ENCODE peak calls at places on chromosome 13, in four cellular contexts. O, K, C and H are unnamed samples.

GRCh38 chr13:63024458-63024857 is 1608.8 kb upstream of the PCDH20 start:
- DNase-seq in O (peak), K (no peak), C (no peak), H (no peak)

GRCh38 chr13:25249001-25249543 is 38.2 kb downstream of the MTMR6 start:
- DNase-seq in O (peak), K (no peak), C (peak), H (peak)

GRCh38 chr13:66618702-66619101 is 611.4 kb downstream of the PCDH9 start:
- DNase-seq in O (peak), K (no peak), C (no peak), H (peak)

GRCh38 chr13:96000069-96000468 is 53.1 kb downstream of the UGGT2 start:
- DNase-seq in O (no peak), K (no peak), C (no peak), H (no peak)

GRCh38 chr13:111298214-111298975 is 22.0 kb upstream of the TEX29 start:
- DNase-seq in O (no peak), K (no peak), C (no peak), H (no peak)

GRCh38 chr13:28714651-28715050 is 4.1 kb downstream of the SLC46A3 start:
- DNase-seq in O (no peak), K (no peak), C (no peak), H (no peak)

GRCh38 chr13:29162638-29163037 is 342.5 kb downstream of the MTUS2 start:
- DNase-seq in O (no peak), K (no peak), C (no peak), H (peak)

GRCh38 chr13:46202188-46202795 is 9.4 kb upstream of the LRRC63 start:
- DNase-seq in O (no peak), K (no peak), C (no peak), H (no peak)

GRCh38 chr13:40993119-40993518 is 26.0 kb downstream of the ELF1 start:
- DNase-seq in O (no peak), K (peak), C (no peak), H (peak)

GRCh38 chr13:80901111-80902014 is 560.4 kb upstream of the SPRY2 start:
- DNase-seq in O (no peak), K (no peak), C (no peak), H (peak)

GRCh38 chr13:30711375-30711774 is 24.0 kb upstream of the ALOX5AP start:
- DNase-seq in O (peak), K (no peak), C (no peak), H (peak)

GRCh38 chr13:39362652-39363390 is 240.2 kb downstream of the LHFPL6 start:
- DNase-seq in O (peak), K (no peak), C (no peak), H (no peak)

GRCh38 chr13:77536358-77536757 is 852 bp downstream of the SCEL start:
- DNase-seq in O (no peak), K (no peak), C (no peak), H (no peak)

GRCh38 chr13:39767791-39768564 is 112.5 kb downstream of the COG6 start:
- DNase-seq in O (no peak), K (peak), C (no peak), H (no peak)

GRCh38 chr13:113091891-113092775 is 13.5 kb upstream of the F7 start:
- DNase-seq in O (no peak), K (no peak), C (no peak), H (no peak)

GRCh38 chr13:40586886-40587285 is 79.6 kb downstream of the FOXO1 start:
- DNase-seq in O (no peak), K (no peak), C (no peak), H (peak)

GRCh38 chr13:89401209-89401810 is 1730.1 kb downstream of the SLITRK5 start:
- DNase-seq in O (peak), K (no peak), C (no peak), H (peak)

GRCh38 chr13:61608138-61608537 is 192.5 kb upstream of the PCDH20 start:
- DNase-seq in O (no peak), K (no peak), C (no peak), H (no peak)

GRCh38 chr13:67421475-67421874 is 191.3 kb upstream of the PCDH9 start:
- DNase-seq in O (no peak), K (no peak), C (no peak), H (no peak)

GRCh38 chr13:89748716-89749115 is 1598.8 kb upstream of the MIR17HG start:
- DNase-seq in O (no peak), K (no peak), C (no peak), H (no peak)

GRCh38 chr13:31043891-31044657 is 111.6 kb downstream of the TEX26 start:
- DNase-seq in O (peak), K (peak), C (peak), H (peak)

GRCh38 chr13:20997301-20998061 is 63.9 kb downstream of the LATS2 start:
- DNase-seq in O (peak), K (no peak), C (no peak), H (peak)

GRCh38 chr13:35727881-35728280 is 251.4 kb upstream of the MAB21L1 start:
- DNase-seq in O (no peak), K (no peak), C (no peak), H (no peak)

GRCh38 chr13:93522486-93522885 is 295.9 kb downstream of the GPC6 start:
- DNase-seq in O (peak), K (no peak), C (no peak), H (no peak)

GRCh38 chr13:78609464-78610205 is 6.3 kb upstream of the POU4F1 start:
- DNase-seq in O (no peak), K (no peak), C (no peak), H (no peak)

DNA sequence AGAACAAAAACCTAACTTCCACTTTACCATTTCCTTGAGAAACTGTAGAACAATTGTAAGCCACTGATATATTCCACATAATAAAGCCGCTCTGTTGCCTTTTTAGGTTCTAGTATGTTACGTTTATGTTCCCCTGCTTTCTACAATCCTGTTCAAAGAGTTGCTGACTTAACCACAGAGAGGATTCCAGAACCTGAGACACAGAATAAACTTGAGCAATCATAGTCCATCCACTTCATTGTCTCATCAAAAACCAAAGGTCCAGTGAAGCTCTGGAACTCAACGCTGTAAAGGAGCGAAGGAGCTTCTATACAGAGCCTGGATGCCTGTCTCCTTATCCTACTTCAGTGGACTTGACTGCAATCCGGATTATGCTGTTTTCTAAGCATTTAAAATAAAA is 4.6 kb downstream of the STARD13 start:
- DNase-seq in O (peak), K (no peak), C (no peak), H (peak)
- H3K4me3 ChIP-seq in O (no peak), K (no peak), C (no peak), H (no peak)

GRCh38 chr13:108919036-108919907 is 289.9 kb downstream of the MYO16 start:
- DNase-seq in O (peak), K (no peak), C (no peak), H (peak)

GRCh38 chr13:108915095-108915633 is 285.8 kb downstream of the MYO16 start:
- DNase-seq in O (peak), K (no peak), C (peak), H (peak)

GRCh38 chr13:108917581-108917980 is 288.2 kb downstream of the MYO16 start:
- DNase-seq in O (peak), K (no peak), C (no peak), H (peak)

GRCh38 chr13:108911807-108912206 is 282.4 kb downstream of the MYO16 start:
- DNase-seq in O (no peak), K (no peak), C (no peak), H (no peak)

GRCh38 chr13:108915634-108916497 is 286.5 kb downstream of the MYO16 start:
- DNase-seq in O (peak), K (peak), C (peak), H (peak)
- H3K4me3 ChIP-seq in O (no peak), K (no peak), C (no peak), H (no peak)

GRCh38 chr13:107413005-107413404 is 802.3 kb downstream of the LIG4 start:
- DNase-seq in O (no peak), K (no peak), C (no peak), H (no peak)
- H3K4me3 ChIP-seq in O (no peak), K (no peak), C (no peak), H (no peak)

GRCh38 chr13:114116734-114117133 is 15.7 kb downstream of the RASA3 start:
- DNase-seq in O (no peak), K (no peak), C (no peak), H (no peak)
- H3K4me3 ChIP-seq in O (no peak), K (no peak), C (no peak), H (no peak)